ENCODE peak calls at places on chromosomes 4 and X, in seven cellular contexts. R, F, E, C, X, V and Q are unnamed samples.

GRCh38 chr4:131644619-131645018 is 1504.5 kb upstream of the PCDH10 start:
- DNase-seq in C (peak), F (no peak), V (no peak), E (no peak), R (no peak), X (no peak), Q (no peak)

GRCh38 chr4:165597581-165598480 is 219.0 kb downstream of the CPE start:
- DNase-seq in E (no peak), C (no peak), R (no peak), F (no peak), X (no peak), V (no peak), Q (no peak)

GRCh38 chr4:41795796-41796195 is 47.3 kb upstream of the PHOX2B start:
- DNase-seq in R (no peak), V (no peak), F (no peak), X (no peak), C (no peak), E (no peak), Q (no peak)

GRCh38 chr4:140876597-140877364 is 120.6 kb upstream of the TBC1D9 start:
- DNase-seq in F (no peak), R (no peak), E (no peak), V (no peak), C (peak), X (no peak), Q (peak)

GRCh38 chrX:153433781-153434285 is 12.0 kb downstream of the TREX2 start:
- DNase-seq in F (no peak), E (no peak), X (no peak), V (no peak), C (no peak), R (no peak), Q (no peak)

GRCh38 chr4:184439856-184440592 is 34.3 kb downstream of the IRF2 start:
- DNase-seq in E (no peak), C (peak), V (no peak), X (no peak), F (no peak), R (no peak), Q (no peak)

GRCh38 chr4:148116971-148117370 is 325.2 kb downstream of the NR3C2 start:
- DNase-seq in E (no peak), X (no peak), F (no peak), C (no peak), R (no peak), V (no peak), Q (peak)

GRCh38 chrX:131704136-131704695 is 160.3 kb downstream of the OR13H1 start:
- DNase-seq in F (peak), R (peak), E (no peak), V (peak), X (no peak), C (peak), Q (peak)

GRCh38 chr4:26048378-26048882 is 134.4 kb downstream of the SMIM20 start:
- DNase-seq in E (peak), V (peak), C (peak), X (peak), R (no peak), F (no peak), Q (peak)